ENCODE peak calls at places on chromosomes 5 and 9, in five cellular contexts. A is HFF-Myc, G is neural progenitor cell, U is progenitor cell of endocrine pancreas, K is colonic mucosa. L is an unnamed sample.

GRCh38 chr9:127559247-127559680 is 52.8 kb upstream of the STXBP1 start:
- DNase-seq in A (no peak), G (no peak), U (no peak), K (no peak), L (no peak)

GRCh38 chr9:127930298-127931091 is at the start of gene PIP5KL1:
- DNase-seq in A (no peak), G (peak), U (peak), K (peak), L (peak)

GRCh38 chr5:139662617-139663016 is 14.5 kb downstream of the CXXC5 start:
- DNase-seq in A (no peak), G (no peak), U (no peak), K (no peak), L (no peak)

GRCh38 chr5:146541956-146542849 is 26.2 kb upstream of the GPR151 start:
- DNase-seq in A (peak), G (peak), U (peak), K (peak), L (peak)

GRCh38 chr5:76472338-76473336 is 69.6 kb downstream of the IQGAP2 start:
- DNase-seq in A (no peak), G (no peak), U (no peak), K (no peak), L (no peak)

GRCh38 chr5:20601678-20602100 is 613.7 kb upstream of the CDH18 start:
- DNase-seq in A (no peak), G (peak), U (no peak), K (no peak), L (no peak)

GRCh38 chr5:73998496-73998895 is 372.5 kb downstream of the ARHGEF28 start:
- DNase-seq in A (no peak), G (no peak), U (no peak), K (no peak), L (no peak)

GRCh38 chr9:86721843-86722705 is 225.2 kb downstream of the GAS1 start:
- DNase-seq in A (peak), G (no peak), U (no peak), K (no peak), L (no peak)

GRCh38 chr5:127417534-127417933 is 99.9 kb upstream of the PRRC1 start:
- DNase-seq in A (no peak), G (no peak), U (no peak), K (no peak), L (no peak)

GRCh38 chr9:127537014-127537413 is 75.1 kb upstream of the STXBP1 start:
- DNase-seq in A (no peak), G (no peak), U (no peak), K (no peak), L (no peak)

GRCh38 chr9:29555452-29555851 is 1982.2 kb upstream of the C9orf72 start:
- DNase-seq in A (no peak), G (no peak), U (no peak), K (no peak), L (no peak)

GRCh38 chr9:121604242-121604641 is 47.2 kb upstream of the DAB2IP start:
- DNase-seq in A (no peak), G (no peak), U (no peak), K (no peak), L (no peak)

GRCh38 chr5:175383350-175383749 is 60.6 kb downstream of the DRD1 start:
- DNase-seq in A (no peak), G (no peak), U (no peak), K (peak), L (no peak)

GRCh38 chr9:135961277-135961705 is at the start of gene UBAC1:
- DNase-seq in A (peak), G (peak), U (peak), K (peak), L (peak)

DNA sequence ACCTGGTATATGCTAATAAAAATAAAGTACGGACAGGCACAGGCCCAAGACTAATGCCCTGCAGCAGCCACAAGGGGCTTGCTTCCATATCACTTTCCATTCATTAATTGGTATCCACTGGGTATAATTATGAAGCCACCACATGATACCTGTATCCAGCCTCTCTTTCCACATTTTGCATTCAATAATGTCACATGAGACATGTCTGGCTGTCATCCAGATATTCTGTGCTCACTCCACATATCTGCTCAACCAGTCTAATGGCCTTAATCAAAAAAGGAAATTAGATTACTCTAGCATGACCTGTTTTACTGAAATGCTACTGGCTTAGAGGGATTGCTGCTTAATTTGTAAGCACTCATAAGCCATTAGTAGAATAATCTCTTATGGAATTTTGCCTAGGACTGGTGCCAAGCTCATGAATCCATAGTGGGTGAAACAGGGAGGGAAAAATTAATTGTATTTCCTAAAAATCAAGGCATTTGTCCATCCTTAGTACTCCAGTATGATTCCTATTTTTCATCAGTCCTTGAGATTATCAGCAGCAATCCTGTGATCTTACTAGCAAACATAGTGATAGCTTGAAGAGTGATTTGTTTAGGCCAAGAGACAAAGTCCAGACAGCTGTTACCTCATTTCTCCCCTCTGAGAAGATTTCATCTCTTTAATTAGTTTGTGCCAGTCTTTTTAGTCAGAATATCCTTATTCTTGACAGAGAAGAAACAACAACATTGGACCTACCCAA is 119.1 kb upstream of the ABCA1 start:
- DNase-seq in A (no peak), G (no peak), U (no peak), K (no peak), L (no peak)
- TF ChIP-seq CTCF in A (no peak), G (no peak), U (no peak), K (no peak), L (no peak)

DNA sequence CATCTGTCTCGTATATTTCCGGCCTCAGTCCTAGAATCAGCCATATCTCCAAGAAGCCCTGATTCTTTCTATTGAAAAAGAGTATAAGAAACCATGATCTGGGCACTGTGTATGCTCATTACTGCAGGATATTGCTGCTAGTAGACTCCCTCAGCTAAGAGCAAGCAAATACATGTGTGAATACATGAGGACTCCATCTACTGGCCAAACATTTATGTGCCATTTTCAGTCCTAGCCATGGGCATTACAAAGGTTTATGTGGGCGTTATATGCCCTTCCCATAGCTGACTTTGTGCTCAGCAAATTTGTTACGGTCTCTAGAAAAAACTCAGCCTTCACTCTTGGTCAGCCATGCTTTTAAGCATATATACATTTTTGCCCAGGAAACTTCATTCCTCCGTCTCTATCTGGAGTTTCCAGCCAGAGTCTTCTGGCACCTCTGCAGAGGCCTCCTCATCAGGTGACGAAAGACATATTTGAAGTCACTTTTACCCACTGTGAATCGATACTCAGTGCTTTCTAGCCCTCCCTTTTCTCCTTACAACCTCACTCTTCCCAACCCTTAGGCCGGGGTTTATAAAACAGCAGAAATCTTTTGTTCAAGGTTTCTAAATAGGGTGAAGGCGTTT is 1495.6 kb upstream of the CDH6 start:
- DNase-seq in A (no peak), G (peak), U (no peak), K (no peak), L (no peak)
- TF ChIP-seq CTCF in A (no peak), G (peak), U (peak), K (no peak), L (no peak)

GRCh38 chr9:76298497-76299144 is 95.6 kb downstream of the RFK start:
- DNase-seq in A (no peak), G (peak), U (no peak), K (no peak), L (no peak)
- TF ChIP-seq CTCF in A (no peak), G (peak), U (peak), K (no peak), L (no peak)

DNA sequence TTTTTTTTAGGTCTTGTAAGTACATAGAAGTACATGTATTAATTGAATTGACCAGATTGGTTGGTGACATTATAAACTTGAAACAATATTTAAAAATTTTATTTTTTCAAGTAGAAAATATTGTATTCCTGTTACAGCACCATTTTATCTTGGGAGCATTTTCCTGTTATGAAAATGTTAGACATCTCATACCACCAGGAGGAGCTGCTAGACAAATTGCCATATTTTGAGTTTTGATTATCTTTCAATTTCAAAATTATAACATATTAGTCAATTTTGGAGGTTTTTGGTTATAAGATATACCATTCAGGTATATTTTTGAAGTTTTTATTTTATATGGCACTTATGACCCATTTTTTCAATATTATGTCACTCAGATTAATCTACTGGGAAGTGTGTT is 84.4 kb downstream of the CNTLN start:
- DNase-seq in A (no peak), G (no peak), U (no peak), K (no peak), L (no peak)
- TF ChIP-seq CTCF in A (peak), G (peak), U (no peak), K (no peak), L (no peak)

GRCh38 chr9:117160254-117160653 is 254.6 kb downstream of the ASTN2 start:
- DNase-seq in A (no peak), G (peak), U (no peak), K (no peak), L (no peak)
- TF ChIP-seq CTCF in A (peak), G (peak), U (peak), K (no peak), L (no peak)

DNA sequence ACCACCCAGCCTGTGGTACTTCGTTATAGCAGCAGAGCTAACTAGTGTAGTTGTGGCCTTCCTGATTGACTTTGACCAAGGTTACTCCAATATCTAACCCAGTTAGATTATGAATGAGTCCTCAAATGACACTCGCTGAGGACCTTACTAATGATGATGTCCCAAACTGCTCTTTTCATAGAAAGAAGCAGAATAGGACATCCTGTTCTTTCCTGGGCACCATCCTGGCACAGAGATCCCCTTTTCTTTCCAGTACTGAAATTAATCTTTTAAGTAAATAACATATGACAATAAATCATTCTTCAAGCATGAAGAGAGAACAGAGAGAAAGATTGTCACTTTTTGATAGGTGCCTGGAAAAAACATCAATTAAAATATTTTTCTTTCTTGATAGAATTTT is 26.7 kb upstream of the SPINK14 start:
- DNase-seq in A (no peak), G (no peak), U (no peak), K (no peak), L (no peak)
- TF ChIP-seq CTCF in A (no peak), G (no peak), U (no peak), K (no peak), L (no peak)

L was measured in CD4-positive, alpha-beta T cell.